ENCODE peak calls at places on chromosome 6, in four cellular contexts. L, I, Q and K are unnamed samples.

GRCh38 chr6:15534970-15535369 is 127.9 kb downstream of the DTNBP1 start:
- DNase-seq in I (no peak), Q (no peak), L (no peak), K (no peak)

GRCh38 chr6:113586413-113586812 is 270.7 kb upstream of the MARCKS start:
- DNase-seq in I (no peak), L (no peak), Q (no peak), K (no peak)

GRCh38 chr6:99661870-99662269 is 55.2 kb downstream of the PRDM13 start:
- DNase-seq in I (no peak), L (no peak), Q (no peak), K (no peak)

GRCh38 chr6:111686249-111686997 is 80.7 kb upstream of the TRAF3IP2 start:
- DNase-seq in I (no peak), Q (peak; percentile 49), L (peak; percentile 77), K (no peak)

GRCh38 chr6:169345198-169345597 is 91.6 kb upstream of the THBS2 start:
- DNase-seq in L (no peak), Q (no peak), I (no peak), K (no peak)

GRCh38 chr6:127100510-127101140 is 17.8 kb upstream of the RSPO3 start:
- DNase-seq in L (no peak), I (no peak), Q (no peak), K (no peak)

GRCh38 chr6:68038815-68039408 is 596.2 kb upstream of the ADGRB3 start:
- DNase-seq in Q (no peak), L (no peak), I (no peak), K (no peak)

GRCh38 chr6:16470502-16471221 is 232.3 kb downstream of the GMPR start:
- DNase-seq in Q (no peak), I (no peak), L (no peak), K (no peak)

GRCh38 chr6:170114956-170115855 is 175.7 kb downstream of the DLL1 start:
- DNase-seq in I (peak; percentile 85), L (no peak), Q (peak; percentile 49), K (no peak)

GRCh38 chr6:144377586-144377985 is 92.5 kb downstream of the UTRN start:
- DNase-seq in Q (no peak), L (no peak), I (no peak), K (no peak)

GRCh38 chr6:108587258-108588059 is 26.7 kb downstream of the FOXO3 start:
- DNase-seq in Q (no peak), L (no peak), I (no peak), K (no peak)

GRCh38 chr6:14635195-14635594 is 517.6 kb downstream of the CD83 start:
- DNase-seq in I (no peak), L (no peak), Q (peak; percentile 91), K (no peak)

GRCh38 chr6:446418-447366 is 55.1 kb downstream of the IRF4 start:
- DNase-seq in Q (peak; percentile 83), I (no peak), L (no peak), K (peak; percentile 29)

GRCh38 chr6:132405143-132405915 is 4.1 kb upstream of the MOXD1 start:
- DNase-seq in I (no peak), Q (no peak), L (no peak), K (no peak)

GRCh38 chr6:56713285-56713684 is 70.6 kb upstream of the DST start:
- DNase-seq in L (no peak), I (no peak), Q (peak; percentile 51), K (no peak)

GRCh38 chr6:137873273-137873762 is 6.3 kb downstream of the TNFAIP3 start:
- DNase-seq in L (no peak), Q (peak; percentile 92), I (no peak), K (peak; percentile 69)

GRCh38 chr6:140684776-140685550 is 1310.5 kb upstream of the CITED2 start:
- DNase-seq in Q (no peak), L (no peak), I (no peak), K (no peak)

GRCh38 chr6:52984247-52984646 is 10.8 kb downstream of the GSTA4 start:
- DNase-seq in I (no peak), Q (no peak), L (no peak), K (no peak)

GRCh38 chr6:161694995-161695394 is 421.1 kb upstream of the AGPAT4 start:
- DNase-seq in L (no peak), I (no peak), Q (no peak), K (peak; percentile 7)

GRCh38 chr6:37262446-37263026 is 4.6 kb upstream of the TMEM217 start:
- DNase-seq in I (no peak), Q (no peak), L (no peak), K (no peak)

GRCh38 chr6:48186746-48187145 is 75.7 kb upstream of the PTCHD4 start:
- DNase-seq in I (no peak), Q (no peak), L (no peak), K (no peak)

GRCh38 chr6:114033606-114034005 is 62.7 kb upstream of the HDAC2 start:
- DNase-seq in Q (no peak), I (no peak), L (no peak), K (no peak)

GRCh38 chr6:45115696-45116095 is 212.4 kb upstream of the RUNX2 start:
- DNase-seq in I (no peak), L (no peak), Q (no peak), K (no peak)

GRCh38 chr6:107803957-107804356 is 20.2 kb downstream of the SCML4 start:
- DNase-seq in Q (no peak), I (no peak), L (no peak), K (no peak)

GRCh38 chr6:169324661-169325459 is 71.2 kb upstream of the THBS2 start:
- DNase-seq in Q (no peak), L (no peak), I (no peak), K (no peak)

GRCh38 chr6:89375427-89375868 is 22.9 kb upstream of the UBE2J1 start:
- DNase-seq in L (no peak), Q (peak; percentile 91), I (no peak), K (peak; percentile 74)

GRCh38 chr6:5764401-5764955 is 242.2 kb downstream of the NRN1 start:
- DNase-seq in Q (no peak), L (no peak), I (no peak), K (no peak)

GRCh38 chr6:21856844-21857243 is 263.3 kb downstream of the SOX4 start:
- DNase-seq in Q (no peak), L (no peak), I (no peak), K (no peak)

GRCh38 chr6:41964201-41964887 is 22.7 kb upstream of the CCND3 start:
- DNase-seq in Q (peak; percentile 42), L (no peak), I (no peak), K (no peak)

GRCh38 chr6:18293192-18293904 is 29.0 kb upstream of the DEK start:
- DNase-seq in L (no peak), Q (peak; percentile 77), I (no peak), K (peak; percentile 35)

GRCh38 chr6:34025851-34026250 is 120.0 kb downstream of the GRM4 start:
- DNase-seq in Q (no peak), I (no peak), L (no peak), K (peak; percentile 13)

GRCh38 chr6:6752129-6752528 is 163.6 kb downstream of the LY86 start:
- DNase-seq in I (no peak), Q (no peak), L (no peak), K (peak; percentile 51)

GRCh38 chr6:121549741-121550140 is 114.3 kb downstream of the GJA1 start:
- DNase-seq in L (no peak), I (no peak), Q (no peak), K (no peak)